ENCODE peak calls at places on chromosomes 4 and X, in eight cellular contexts. E is stomach, W is Panc1, F is transverse colon, S is H1, N is K562, P is GM23338, L is sigmoid colon. Z is an unnamed sample.

GRCh38 chrX:105880491-105880890 is 58.2 kb downstream of the NRK start:
- DNase-seq in S (no peak), L (no peak), N (no peak), E (no peak), W (no peak), F (no peak), P (no peak), Z (no peak)

GRCh38 chr4:165844151-165844550 is 28.9 kb upstream of the TLL1 start:
- DNase-seq in S (no peak), P (no peak), W (no peak), E (no peak), F (no peak), N (no peak), L (no peak), Z (no peak)

GRCh38 chr4:75306496-75306895 is 207.7 kb downstream of the RCHY1 start:
- DNase-seq in S (no peak), N (no peak), L (no peak), E (no peak), P (no peak), F (no peak), W (no peak), Z (no peak)

GRCh38 chr4:73943555-73943954 is 38.3 kb downstream of the PF4 start:
- DNase-seq in S (peak; percentile 42), W (no peak), P (peak; percentile 82), N (no peak), E (no peak), F (no peak), L (no peak), Z (no peak)

GRCh38 chr4:8164194-8164565 is 5.6 kb upstream of the ABLIM2 start:
- DNase-seq in L (no peak), N (no peak), P (no peak), E (peak; percentile 36), F (no peak), W (no peak), S (no peak), Z (no peak)

GRCh38 chr4:163606885-163607284 is 112.4 kb downstream of the TMA16 start:
- DNase-seq in E (no peak), S (no peak), L (no peak), W (no peak), F (no peak), P (no peak), N (no peak), Z (no peak)

GRCh38 chr4:6290769-6291547 is 21.3 kb downstream of the WFS1 start:
- DNase-seq in F (no peak), E (no peak), P (peak; percentile 32), L (peak; percentile 57), N (no peak), S (no peak), W (no peak), Z (no peak)

GRCh38 chr4:1043658-1044468 is 32.4 kb downstream of the FGFRL1 start:
- DNase-seq in N (peak; percentile 96), L (peak; percentile 97), E (peak; percentile 77), F (peak; percentile 76), W (peak; percentile 80), S (peak; percentile 73), P (peak; percentile 66), Z (peak; percentile 82)

GRCh38 chr4:88195666-88196365 is 37.4 kb upstream of the ABCG2 start:
- DNase-seq in E (no peak), L (no peak), S (peak; percentile 51), N (no peak), F (peak; percentile 65), P (peak; percentile 73), W (no peak), Z (no peak)

GRCh38 chr4:157220026-157220881 is at the start of gene GRIA2:
- DNase-seq in P (peak; percentile 78), E (peak; percentile 62), F (no peak), L (no peak), S (peak; percentile 86), W (no peak), N (peak; percentile 14), Z (no peak)

GRCh38 chr4:100041646-100042045 is 91.6 kb upstream of the H2AZ1 start:
- DNase-seq in L (no peak), P (no peak), W (no peak), S (no peak), F (no peak), N (no peak), E (no peak), Z (no peak)

GRCh38 chr4:8099981-8100464 is 58.6 kb downstream of the ABLIM2 start:
- DNase-seq in N (no peak), S (no peak), E (no peak), F (peak; percentile 16), L (no peak), P (no peak), W (no peak), Z (no peak)

GRCh38 chr4:112416464-112416863 is 99.5 kb downstream of the NEUROG2 start:
- DNase-seq in W (no peak), S (no peak), N (no peak), E (no peak), L (no peak), F (no peak), P (no peak), Z (no peak)

GRCh38 chr4:77358315-77358928 is 201.4 kb downstream of the CCNG2 start:
- DNase-seq in F (no peak), P (peak; percentile 73), W (peak; percentile 2), N (peak; percentile 58), L (no peak), E (no peak), S (no peak), Z (no peak)

GRCh38 chr4:101205878-101206277 is 141.4 kb downstream of the PPP3CA start:
- DNase-seq in S (no peak), W (no peak), P (peak; percentile 28), F (no peak), L (no peak), E (no peak), N (no peak), Z (no peak)

GRCh38 chrX:118976599-118977340 is 2.4 kb downstream of the LONRF3 start:
- DNase-seq in N (peak; percentile 45), L (peak; percentile 80), W (no peak), E (peak; percentile 75), F (peak; percentile 82), S (no peak), P (no peak), Z (no peak)
- H3K27ac ChIP-seq in N (peak overlapping the region; percentile 87), L (peak overlapping the region; percentile 74), W (peak overlapping the region; percentile 81), E (peak overlapping the region; percentile 85), F (peak overlapping the region; percentile 92), S (no peak overlapping the region), P (no peak overlapping the region), Z (peak overlapping the region; percentile 60)

GRCh38 chr4:183580849-183581248 is 76.0 kb downstream of the ING2 start:
- DNase-seq in S (no peak), E (no peak), W (no peak), F (no peak), P (no peak), N (no peak), L (no peak), Z (no peak)

GRCh38 chr4:183576701-183577100 is 71.8 kb downstream of the ING2 start:
- DNase-seq in L (no peak), E (no peak), S (no peak), P (no peak), W (no peak), N (no peak), F (no peak), Z (no peak)

DNA sequence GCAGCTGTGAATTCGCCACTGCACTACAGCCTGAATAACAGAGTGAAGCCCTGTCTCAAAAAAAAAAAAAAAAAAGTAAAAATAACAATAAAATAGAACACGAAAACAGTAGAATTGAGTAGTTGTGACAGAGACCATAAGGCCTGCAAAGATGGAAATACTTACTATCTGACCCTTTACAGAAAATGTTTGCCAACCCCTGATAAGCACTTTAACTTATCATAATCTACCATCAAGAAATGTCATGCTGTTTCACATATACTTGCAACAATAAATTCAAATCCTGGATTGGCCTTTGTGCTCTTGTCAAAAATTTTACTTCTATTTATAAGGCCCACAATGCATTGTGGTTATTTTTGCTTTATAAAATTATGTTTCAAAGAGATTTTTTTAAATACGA is 75.5 kb downstream of the ING2 start:
- DNase-seq in E (no peak), S (no peak), L (no peak), W (no peak), N (no peak), P (no peak), F (no peak), Z (no peak)
- H3K27me3 ChIP-seq in E (no peaks in the 10 kb centered on the region), S (no peaks in the 10 kb centered on the region), L (no peaks in the 10 kb centered on the region), W (no peaks in the 10 kb centered on the region), N (no peaks in the 10 kb centered on the region), P (no peaks in the 10 kb centered on the region), F (no peaks in the 10 kb centered on the region), Z (no peaks in the 10 kb centered on the region)

DNA sequence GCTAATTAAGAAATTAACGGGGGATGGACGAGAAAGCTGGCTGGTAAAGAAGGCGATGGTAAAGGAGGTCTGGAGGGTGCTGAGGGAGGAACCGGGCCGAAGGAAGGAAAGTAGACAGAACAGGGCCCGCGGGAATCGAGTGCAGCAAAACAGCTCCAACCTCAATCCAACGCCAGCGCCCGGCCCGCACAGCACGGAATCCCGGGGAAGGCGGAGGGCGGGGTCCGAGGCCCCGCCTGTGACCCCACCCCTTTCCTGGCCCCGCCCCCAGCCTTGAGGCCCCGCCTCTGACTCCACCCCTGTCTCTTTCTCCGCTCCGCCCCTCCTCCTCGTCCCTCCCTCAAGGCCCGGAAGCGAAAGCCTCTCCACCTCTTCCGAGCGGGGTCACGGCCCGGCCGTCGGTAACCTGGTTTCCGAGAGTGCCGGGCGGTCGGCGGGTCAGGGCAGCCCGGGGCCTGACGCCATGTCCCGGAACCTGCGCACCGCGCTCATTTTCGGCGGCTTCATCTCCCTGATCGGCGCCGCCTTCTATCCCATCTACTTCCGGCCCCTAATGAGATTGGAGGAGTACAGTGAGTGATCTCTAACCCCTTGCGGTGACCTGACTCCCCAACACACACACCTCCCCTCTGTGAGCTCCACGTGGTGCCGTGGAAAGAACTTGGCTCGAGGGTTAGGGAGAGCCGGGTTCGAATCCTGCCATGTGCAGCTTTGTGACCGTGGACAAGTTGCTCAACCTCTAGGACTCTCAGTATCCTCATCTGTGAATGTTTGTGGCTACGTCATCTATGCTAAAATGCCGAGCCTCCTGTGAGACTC is at the start of gene SMIM20:
- DNase-seq in S (peak; percentile 93), P (peak; percentile 94), W (peak; percentile 53), E (peak; percentile 92), L (peak; percentile 96), F (peak; percentile 94), N (peak; percentile 96), Z (peak; percentile 84)
- TF ChIP-seq POLR2AphosphoS5 in S (peak; percentile 88), P (peak; percentile 84), W (peak; percentile 73), E (peak; percentile 66), L (peak; percentile 62), F (peak; percentile 66), N (peak; percentile 58), Z (no peak)

DNA sequence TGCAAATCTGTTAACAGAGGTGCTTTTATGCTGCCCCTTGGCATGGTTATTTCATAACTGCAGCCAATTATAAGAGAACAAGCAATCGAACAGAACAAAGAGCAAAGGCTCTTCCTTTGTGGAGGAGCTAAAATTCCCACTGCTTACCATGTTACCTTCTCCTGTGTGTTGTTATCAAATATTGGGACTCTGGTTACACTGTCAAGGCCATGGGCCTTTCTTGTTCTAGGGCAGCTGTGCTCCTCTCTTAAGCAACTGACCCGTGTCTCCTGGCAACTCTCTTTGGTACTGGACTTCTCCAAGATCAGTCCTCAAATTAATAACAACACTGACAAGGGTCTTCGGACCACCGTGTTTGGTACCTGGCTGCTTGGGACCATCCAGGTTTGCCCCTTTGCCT is 12.1 kb upstream of the OPN1LW start:
- DNase-seq in W (no peak), E (no peak), P (no peak), S (no peak), F (no peak), L (no peak), N (no peak), Z (no peak)
- H3K27ac ChIP-seq in W (no peak overlapping the region), E (no peak overlapping the region), P (no peak overlapping the region), S (no peak overlapping the region), F (no peak overlapping the region), L (no peak overlapping the region), N (no peak overlapping the region), Z (no peak overlapping the region)

GRCh38 chr4:103032575-103032974 is 13.1 kb upstream of the SLC9B1 start:
- DNase-seq in S (no peak), P (peak; percentile 93), F (peak; percentile 14), W (no peak), N (peak; percentile 48), E (no peak), L (no peak), Z (no peak)
- H3K27me3 ChIP-seq in S (no peaks in the 10 kb centered on the region), P (no peaks in the 10 kb centered on the region), F (no peaks in the 10 kb centered on the region), W (no peaks in the 10 kb centered on the region), N (no peaks in the 10 kb centered on the region), E (no peaks in the 10 kb centered on the region), L (no peaks in the 10 kb centered on the region), Z (no peaks in the 10 kb centered on the region)